ENCODE peak calls at places on chromosomes 12 and 14, in nine cellular contexts. One of them, this sample, is unnamed.
A peak's percentile ranks its signal among the peaks of the same experiment; 100 is the strongest.

GRCh38 chr14:73759183-73759713 is 45.1 kb upstream of the PNMA1 start:
- DNase-seq in astrocyte of the spinal cord: peak; percentile 44
- DNase-seq in H9: no peak
- DNase-seq in BE2C: peak; percentile 67
- DNase-seq in fibroblast of lung: peak; percentile 61
- DNase-seq in type B pancreatic cell: peak; percentile 81
- DNase-seq in bronchial epithelial cell: no peak
- DNase-seq in lower leg skin: peak; percentile 94
- DNase-seq in AG04450: no peak
- DNase-seq in this sample: no peak

GRCh38 chr14:70988452-70988851 is 81.2 kb downstream of the PCNX1 start:
- DNase-seq in H9: no peak
- DNase-seq in astrocyte of the spinal cord: no peak
- DNase-seq in type B pancreatic cell: no peak
- DNase-seq in AG04450: no peak
- DNase-seq in lower leg skin: no peak
- DNase-seq in BE2C: no peak
- DNase-seq in bronchial epithelial cell: no peak
- DNase-seq in fibroblast of lung: peak; percentile 28
- DNase-seq in this sample: no peak

GRCh38 chr14:102377696-102378095 is 15.0 kb downstream of the TECPR2 start:
- DNase-seq in H9: no peak
- DNase-seq in astrocyte of the spinal cord: no peak
- DNase-seq in fibroblast of lung: no peak
- DNase-seq in lower leg skin: no peak
- DNase-seq in bronchial epithelial cell: no peak
- DNase-seq in AG04450: no peak
- DNase-seq in type B pancreatic cell: no peak
- DNase-seq in BE2C: no peak
- DNase-seq in this sample: no peak

GRCh38 chr12:84056-84455 is 17.5 kb downstream of the IQSEC3 start:
- DNase-seq in H9: peak; percentile 20
- DNase-seq in bronchial epithelial cell: no peak
- DNase-seq in fibroblast of lung: no peak
- DNase-seq in type B pancreatic cell: no peak
- DNase-seq in lower leg skin: peak; percentile 80
- DNase-seq in AG04450: no peak
- DNase-seq in astrocyte of the spinal cord: no peak
- DNase-seq in BE2C: peak; percentile 52
- DNase-seq in this sample: no peak

GRCh38 chr12:57965766-57966165 is 24.4 kb downstream of the ATP23 start:
- DNase-seq in H9: no peak
- DNase-seq in AG04450: no peak
- DNase-seq in fibroblast of lung: no peak
- DNase-seq in type B pancreatic cell: no peak
- DNase-seq in bronchial epithelial cell: no peak
- DNase-seq in BE2C: peak; percentile 25
- DNase-seq in lower leg skin: no peak
- DNase-seq in astrocyte of the spinal cord: no peak
- DNase-seq in this sample: no peak

GRCh38 chr12:99658950-99659349 is 11.4 kb downstream of the GARIN6 start:
- DNase-seq in type B pancreatic cell: no peak
- DNase-seq in lower leg skin: no peak
- DNase-seq in bronchial epithelial cell: peak; percentile 7
- DNase-seq in H9: no peak
- DNase-seq in BE2C: no peak
- DNase-seq in astrocyte of the spinal cord: peak; percentile 29
- DNase-seq in AG04450: no peak
- DNase-seq in fibroblast of lung: peak; percentile 9
- DNase-seq in this sample: no peak

GRCh38 chr12:63416788-63417187 is 251.5 kb downstream of the DPY19L2 start:
- DNase-seq in fibroblast of lung: no peak
- DNase-seq in lower leg skin: no peak
- DNase-seq in AG04450: no peak
- DNase-seq in BE2C: no peak
- DNase-seq in astrocyte of the spinal cord: no peak
- DNase-seq in bronchial epithelial cell: no peak
- DNase-seq in type B pancreatic cell: no peak
- DNase-seq in H9: no peak
- DNase-seq in this sample: no peak

GRCh38 chr12:52050116-52050770 is 999 bp upstream of the NR4A1 start:
- DNase-seq in H9: peak; percentile 73
- DNase-seq in BE2C: no peak
- DNase-seq in type B pancreatic cell: no peak
- DNase-seq in bronchial epithelial cell: no peak
- DNase-seq in fibroblast of lung: no peak
- DNase-seq in lower leg skin: peak; percentile 94
- DNase-seq in AG04450: no peak
- DNase-seq in astrocyte of the spinal cord: peak; percentile 31
- DNase-seq in this sample: no peak

GRCh38 chr14:49314756-49315155 is 271.4 kb downstream of the RPS29 start:
- DNase-seq in fibroblast of lung: peak; percentile 7
- DNase-seq in type B pancreatic cell: no peak
- DNase-seq in BE2C: no peak
- DNase-seq in H9: no peak
- DNase-seq in AG04450: no peak
- DNase-seq in bronchial epithelial cell: no peak
- DNase-seq in astrocyte of the spinal cord: no peak
- DNase-seq in lower leg skin: no peak
- DNase-seq in this sample: no peak

GRCh38 chr12:12801649-12802048 is 11.5 kb upstream of the DDX47 start:
- DNase-seq in bronchial epithelial cell: no peak
- DNase-seq in AG04450: no peak
- DNase-seq in H9: no peak
- DNase-seq in BE2C: no peak
- DNase-seq in lower leg skin: no peak
- DNase-seq in fibroblast of lung: no peak
- DNase-seq in type B pancreatic cell: no peak
- DNase-seq in astrocyte of the spinal cord: no peak
- DNase-seq in this sample: no peak

GRCh38 chr14:32403688-32404087 is 74.6 kb downstream of the AKAP6 start:
- DNase-seq in AG04450: no peak
- DNase-seq in BE2C: no peak
- DNase-seq in type B pancreatic cell: no peak
- DNase-seq in H9: no peak
- DNase-seq in astrocyte of the spinal cord: peak; percentile 57
- DNase-seq in fibroblast of lung: peak; percentile 77
- DNase-seq in lower leg skin: no peak
- DNase-seq in bronchial epithelial cell: no peak
- DNase-seq in this sample: no peak

GRCh38 chr14:68018598-68018997 is 199.0 kb downstream of the RAD51B start:
- DNase-seq in BE2C: no peak
- DNase-seq in astrocyte of the spinal cord: no peak
- DNase-seq in H9: no peak
- DNase-seq in bronchial epithelial cell: peak; percentile 40
- DNase-seq in fibroblast of lung: peak; percentile 34
- DNase-seq in AG04450: no peak
- DNase-seq in type B pancreatic cell: no peak
- DNase-seq in lower leg skin: no peak
- DNase-seq in this sample: no peak

GRCh38 chr12:74801625-74802024 is 264.0 kb downstream of the ATXN7L3B start:
- DNase-seq in AG04450: no peak
- DNase-seq in H9: no peak
- DNase-seq in lower leg skin: no peak
- DNase-seq in BE2C: no peak
- DNase-seq in fibroblast of lung: no peak
- DNase-seq in type B pancreatic cell: no peak
- DNase-seq in astrocyte of the spinal cord: no peak
- DNase-seq in bronchial epithelial cell: peak; percentile 28
- DNase-seq in this sample: no peak

GRCh38 chr12:111578971-111579340 is 20.2 kb downstream of the ATXN2 start:
- DNase-seq in bronchial epithelial cell: no peak
- DNase-seq in BE2C: no peak
- DNase-seq in lower leg skin: no peak
- DNase-seq in fibroblast of lung: no peak
- DNase-seq in AG04450: no peak
- DNase-seq in H9: no peak
- DNase-seq in type B pancreatic cell: no peak
- DNase-seq in astrocyte of the spinal cord: no peak
- DNase-seq in this sample: no peak

GRCh38 chr12:111581434-111582132 is 17.5 kb downstream of the ATXN2 start:
- DNase-seq in type B pancreatic cell: no peak
- DNase-seq in BE2C: no peak
- DNase-seq in bronchial epithelial cell: no peak
- DNase-seq in astrocyte of the spinal cord: no peak
- DNase-seq in AG04450: no peak
- DNase-seq in lower leg skin: no peak
- DNase-seq in fibroblast of lung: no peak
- DNase-seq in H9: no peak
- DNase-seq in this sample: peak; percentile 57

GRCh38 chr12:111580119-111580425 is 19.0 kb downstream of the ATXN2 start:
- DNase-seq in AG04450: no peak
- DNase-seq in bronchial epithelial cell: no peak
- DNase-seq in fibroblast of lung: no peak
- DNase-seq in astrocyte of the spinal cord: no peak
- DNase-seq in type B pancreatic cell: no peak
- DNase-seq in BE2C: no peak
- DNase-seq in H9: no peak
- DNase-seq in lower leg skin: no peak
- DNase-seq in this sample: no peak

GRCh38 chr12:111580737-111581136 is 18.4 kb downstream of the ATXN2 start:
- DNase-seq in H9: no peak
- DNase-seq in bronchial epithelial cell: no peak
- DNase-seq in type B pancreatic cell: no peak
- DNase-seq in astrocyte of the spinal cord: no peak
- DNase-seq in fibroblast of lung: no peak
- DNase-seq in BE2C: no peak
- DNase-seq in lower leg skin: no peak
- DNase-seq in AG04450: no peak
- DNase-seq in this sample: peak; percentile 58

DNA sequence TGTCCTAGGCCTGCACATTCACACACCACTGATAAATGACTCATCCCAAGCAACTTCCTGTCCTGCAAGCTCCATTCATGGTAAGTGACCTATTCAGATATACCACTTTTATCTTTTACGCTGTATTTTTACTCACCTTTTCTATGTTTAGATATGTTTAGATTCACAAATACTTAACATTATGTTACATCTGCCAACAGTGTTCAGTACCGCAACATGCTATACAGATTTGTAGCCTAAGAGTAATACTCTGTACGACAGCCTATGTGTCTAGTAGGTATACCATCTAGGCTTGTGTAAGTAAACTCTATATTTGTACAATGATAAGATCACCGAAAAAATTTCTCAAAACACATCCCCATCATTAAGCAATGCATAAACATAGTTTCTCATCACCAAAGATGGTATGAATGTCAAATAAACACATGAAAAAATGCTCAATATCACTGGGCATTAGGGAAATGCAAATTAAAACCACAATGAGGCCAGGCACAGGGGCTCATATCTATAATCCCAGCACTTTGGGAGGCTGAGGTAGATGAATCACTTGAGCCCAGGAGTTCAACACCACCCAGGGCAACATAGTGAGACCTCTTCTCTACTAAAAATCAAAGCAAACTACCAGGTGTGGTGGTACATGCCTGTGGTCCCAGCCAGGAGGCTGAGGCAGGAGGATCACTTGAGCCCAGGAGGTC is 20.7 kb downstream of the ATXN2 start:
- DNase-seq in fibroblast of lung: peak; percentile 90
- DNase-seq in astrocyte of the spinal cord: peak; percentile 76
- DNase-seq in BE2C: no peak
- DNase-seq in bronchial epithelial cell: peak; percentile 83
- DNase-seq in AG04450: peak; percentile 51
- DNase-seq in type B pancreatic cell: no peak
- DNase-seq in H9: peak; percentile 14
- DNase-seq in lower leg skin: no peak
- DNase-seq in this sample: no peak
- TF ChIP-seq CTCF in fibroblast of lung: no peak
- TF ChIP-seq CTCF in astrocyte of the spinal cord: no peak
- TF ChIP-seq CTCF in BE2C: no peak
- TF ChIP-seq CTCF in bronchial epithelial cell: no peak
- TF ChIP-seq CTCF in AG04450: no peak
- TF ChIP-seq CTCF in type B pancreatic cell: no peak
- TF ChIP-seq CTCF in H9: no peak
- TF ChIP-seq CTCF in lower leg skin: no peak
- TF ChIP-seq CTCF in this sample: no peak

GRCh38 chr12:33429468-33429867 is 10.2 kb downstream of the SYT10 start:
- DNase-seq in fibroblast of lung: no peak
- DNase-seq in type B pancreatic cell: no peak
- DNase-seq in AG04450: no peak
- DNase-seq in bronchial epithelial cell: no peak
- DNase-seq in lower leg skin: no peak
- DNase-seq in astrocyte of the spinal cord: no peak
- DNase-seq in BE2C: no peak
- DNase-seq in H9: no peak
- DNase-seq in this sample: no peak

GRCh38 chr12:33432992-33433391 is 6.6 kb downstream of the SYT10 start:
- DNase-seq in H9: no peak
- DNase-seq in AG04450: no peak
- DNase-seq in lower leg skin: no peak
- DNase-seq in fibroblast of lung: no peak
- DNase-seq in astrocyte of the spinal cord: no peak
- DNase-seq in BE2C: no peak
- DNase-seq in type B pancreatic cell: no peak
- DNase-seq in bronchial epithelial cell: no peak
- DNase-seq in this sample: no peak

GRCh38 chr12:33431648-33432047 is 8.0 kb downstream of the SYT10 start:
- DNase-seq in AG04450: no peak
- DNase-seq in bronchial epithelial cell: no peak
- DNase-seq in astrocyte of the spinal cord: no peak
- DNase-seq in lower leg skin: no peak
- DNase-seq in BE2C: no peak
- DNase-seq in H9: no peak
- DNase-seq in fibroblast of lung: no peak
- DNase-seq in type B pancreatic cell: no peak
- DNase-seq in this sample: no peak

GRCh38 chr12:33423706-33424105 is 15.9 kb downstream of the SYT10 start:
- DNase-seq in H9: no peak
- DNase-seq in fibroblast of lung: no peak
- DNase-seq in AG04450: no peak
- DNase-seq in BE2C: no peak
- DNase-seq in bronchial epithelial cell: no peak
- DNase-seq in astrocyte of the spinal cord: no peak
- DNase-seq in type B pancreatic cell: no peak
- DNase-seq in lower leg skin: no peak
- DNase-seq in this sample: no peak

GRCh38 chr12:33427071-33427470 is 12.5 kb downstream of the SYT10 start:
- DNase-seq in H9: peak; percentile 52
- DNase-seq in lower leg skin: no peak
- DNase-seq in AG04450: no peak
- DNase-seq in fibroblast of lung: no peak
- DNase-seq in BE2C: no peak
- DNase-seq in type B pancreatic cell: no peak
- DNase-seq in bronchial epithelial cell: peak; percentile 33
- DNase-seq in astrocyte of the spinal cord: no peak
- DNase-seq in this sample: no peak
- TF ChIP-seq CTCF in H9: peak; percentile 77
- TF ChIP-seq CTCF in lower leg skin: no peak
- TF ChIP-seq CTCF in AG04450: no peak
- TF ChIP-seq CTCF in fibroblast of lung: no peak
- TF ChIP-seq CTCF in BE2C: no peak
- TF ChIP-seq CTCF in type B pancreatic cell: peak; percentile 40
- TF ChIP-seq CTCF in bronchial epithelial cell: peak; percentile 43
- TF ChIP-seq CTCF in astrocyte of the spinal cord: no peak
- TF ChIP-seq CTCF in this sample: no peak

GRCh38 chr12:90044069-90044468 is 335.4 kb upstream of the ATP2B1 start:
- DNase-seq in AG04450: no peak
- DNase-seq in lower leg skin: no peak
- DNase-seq in fibroblast of lung: no peak
- DNase-seq in astrocyte of the spinal cord: no peak
- DNase-seq in bronchial epithelial cell: no peak
- DNase-seq in type B pancreatic cell: no peak
- DNase-seq in BE2C: no peak
- DNase-seq in H9: no peak
- DNase-seq in this sample: no peak
- TF ChIP-seq CTCF in AG04450: no peak
- TF ChIP-seq CTCF in lower leg skin: no peak
- TF ChIP-seq CTCF in fibroblast of lung: no peak
- TF ChIP-seq CTCF in astrocyte of the spinal cord: no peak
- TF ChIP-seq CTCF in bronchial epithelial cell: no peak
- TF ChIP-seq CTCF in type B pancreatic cell: no peak
- TF ChIP-seq CTCF in BE2C: no peak
- TF ChIP-seq CTCF in H9: no peak
- TF ChIP-seq CTCF in this sample: no peak

GRCh38 chr14:55136868-55137785 is 8.1 kb downstream of the LGALS3 start:
- DNase-seq in lower leg skin: no peak
- DNase-seq in AG04450: peak; percentile 71
- DNase-seq in type B pancreatic cell: no peak
- DNase-seq in astrocyte of the spinal cord: peak; percentile 90
- DNase-seq in BE2C: no peak
- DNase-seq in H9: no peak
- DNase-seq in bronchial epithelial cell: no peak
- DNase-seq in fibroblast of lung: peak; percentile 92
- DNase-seq in this sample: no peak
- TF ChIP-seq CTCF in lower leg skin: no peak
- TF ChIP-seq CTCF in AG04450: peak; percentile 7
- TF ChIP-seq CTCF in type B pancreatic cell: no peak
- TF ChIP-seq CTCF in astrocyte of the spinal cord: peak; percentile 25
- TF ChIP-seq CTCF in BE2C: no peak
- TF ChIP-seq CTCF in H9: no peak
- TF ChIP-seq CTCF in bronchial epithelial cell: no peak
- TF ChIP-seq CTCF in fibroblast of lung: no peak
- TF ChIP-seq CTCF in this sample: no peak